ENCODE peak calls at places on chromosome 18, in five cellular contexts. Q is activated T-helper 1 cell treated with Interleukin-2 at 50 U/mL for 16 hours, J is endodermal cell, F is psoas muscle, S is H7. P is an unnamed sample.

GRCh38 chr18:62939433-62939832 is 224.1 kb downstream of the PHLPP1 start:
- DNase-seq in Q (no peak), S (no peak), F (no peak), J (no peak), P (no peak)

GRCh38 chr18:36580874-36581750 is 247.7 kb downstream of the TPGS2 start:
- DNase-seq in Q (no peak), J (no peak), F (no peak), S (no peak), P (no peak)

GRCh38 chr18:45589559-45590041 is 25.7 kb upstream of the SLC14A2 start:
- DNase-seq in J (peak; percentile 64), Q (no peak), F (peak; percentile 33), S (peak; percentile 59), P (no peak)

GRCh38 chr18:47151457-47151856 is 1.2 kb upstream of the HDHD2 start:
- DNase-seq in Q (no peak), S (no peak), F (no peak), J (no peak), P (no peak)

GRCh38 chr18:25099838-25100393 is 252.1 kb downstream of the ZNF521 start:
- DNase-seq in Q (no peak), S (no peak), J (no peak), F (no peak), P (no peak)

GRCh38 chr18:59650266-59650820 is 46.9 kb downstream of the CCBE1 start:
- DNase-seq in S (peak; percentile 25), F (no peak), J (no peak), Q (no peak), P (peak; percentile 69)

GRCh38 chr18:35919179-35919578 is 53.3 kb upstream of the RMP24 start:
- DNase-seq in J (no peak), Q (no peak), S (no peak), F (no peak), P (no peak)

GRCh38 chr18:13653746-13654455 is 72.5 kb downstream of the FAM210A start:
- DNase-seq in S (no peak), J (peak; percentile 59), F (no peak), Q (no peak), P (no peak)

GRCh38 chr18:37565985-37566478 is 434 bp upstream of the CELF4 start:
- DNase-seq in Q (no peak), J (peak; percentile 81), F (peak; percentile 54), S (peak; percentile 96), P (peak; percentile 71)

GRCh38 chr18:62784338-62784965 is 69.1 kb downstream of the PHLPP1 start:
- DNase-seq in F (no peak), S (no peak), J (no peak), Q (no peak), P (no peak)

GRCh38 chr18:71784777-71785176 is 759.4 kb downstream of the CBLN2 start:
- DNase-seq in J (peak; percentile 58), Q (no peak), F (no peak), S (peak; percentile 29), P (no peak)

GRCh38 chr18:60266558-60266957 is 106.0 kb downstream of the MC4R start:
- DNase-seq in S (no peak), F (no peak), Q (no peak), J (no peak), P (no peak)

GRCh38 chr18:21191596-21192307 is 50.3 kb upstream of the GREB1L start:
- DNase-seq in J (peak; percentile 89), Q (no peak), S (peak; percentile 49), F (peak; percentile 28), P (peak; percentile 85)